ENCODE peak calls at places on chromosomes 1 and 21, in eight cellular contexts. K, V, Q, B, N, P, F and I are unnamed samples.

GRCh38 chr21:44402323-44403105 is 49.1 kb downstream of the TRPM2 start:
- DNase-seq in Q (peak; percentile 21), K (no peak), F (no peak), P (no peak), V (no peak), N (no peak), B (no peak), I (no peak)

GRCh38 chr1:101312192-101312591 is 75.4 kb downstream of the S1PR1 start:
- DNase-seq in B (no peak), V (no peak), Q (no peak), N (no peak), K (no peak), F (no peak), P (no peak), I (no peak)

GRCh38 chr1:94327001-94327685 is 89.8 kb upstream of the ARHGAP29 start:
- DNase-seq in Q (no peak), K (peak; percentile 41), V (peak; percentile 76), B (peak; percentile 84), F (no peak), N (no peak), P (no peak), I (no peak)

GRCh38 chr1:207414606-207415108 is 39.5 kb upstream of the CR2 start:
- DNase-seq in K (no peak), N (peak; percentile 93), V (no peak), B (no peak), P (no peak), Q (no peak), F (no peak), I (no peak)

GRCh38 chr21:44403106-44404020 is 49.9 kb downstream of the TRPM2 start:
- DNase-seq in F (no peak), K (no peak), V (no peak), B (no peak), Q (peak; percentile 12), N (no peak), P (no peak), I (no peak)

GRCh38 chr1:41615981-41616380 is 131.5 kb upstream of the EDN2 start:
- DNase-seq in B (no peak), N (no peak), V (peak; percentile 19), F (no peak), P (no peak), Q (no peak), K (no peak), I (no peak)

GRCh38 chr1:66777846-66778245 is 23.2 kb downstream of the INSL5 start:
- DNase-seq in B (no peak), P (no peak), Q (no peak), N (no peak), V (no peak), F (no peak), K (no peak), I (no peak)

GRCh38 chr21:14533555-14534400 is 12.3 kb downstream of the SAMSN1 start:
- DNase-seq in B (peak; percentile 67), Q (no peak), V (no peak), F (no peak), P (peak; percentile 26), N (peak; percentile 56), K (no peak), I (no peak)

GRCh38 chr1:207988326-207989005 is 77.5 kb upstream of the CD34 start:
- DNase-seq in Q (no peak), N (no peak), K (no peak), P (no peak), F (no peak), B (no peak), V (no peak), I (no peak)

GRCh38 chr1:196372896-196373536 is 235.2 kb downstream of the KCNT2 start:
- DNase-seq in F (peak; percentile 27), B (peak; percentile 34), V (no peak), P (peak; percentile 38), N (no peak), K (peak; percentile 47), Q (peak; percentile 3), I (peak; percentile 41)

GRCh38 chr1:116128669-116129068 is 17.5 kb downstream of the MAB21L3 start:
- DNase-seq in P (no peak), V (no peak), F (no peak), K (no peak), N (no peak), Q (no peak), B (no peak), I (no peak)

DNA sequence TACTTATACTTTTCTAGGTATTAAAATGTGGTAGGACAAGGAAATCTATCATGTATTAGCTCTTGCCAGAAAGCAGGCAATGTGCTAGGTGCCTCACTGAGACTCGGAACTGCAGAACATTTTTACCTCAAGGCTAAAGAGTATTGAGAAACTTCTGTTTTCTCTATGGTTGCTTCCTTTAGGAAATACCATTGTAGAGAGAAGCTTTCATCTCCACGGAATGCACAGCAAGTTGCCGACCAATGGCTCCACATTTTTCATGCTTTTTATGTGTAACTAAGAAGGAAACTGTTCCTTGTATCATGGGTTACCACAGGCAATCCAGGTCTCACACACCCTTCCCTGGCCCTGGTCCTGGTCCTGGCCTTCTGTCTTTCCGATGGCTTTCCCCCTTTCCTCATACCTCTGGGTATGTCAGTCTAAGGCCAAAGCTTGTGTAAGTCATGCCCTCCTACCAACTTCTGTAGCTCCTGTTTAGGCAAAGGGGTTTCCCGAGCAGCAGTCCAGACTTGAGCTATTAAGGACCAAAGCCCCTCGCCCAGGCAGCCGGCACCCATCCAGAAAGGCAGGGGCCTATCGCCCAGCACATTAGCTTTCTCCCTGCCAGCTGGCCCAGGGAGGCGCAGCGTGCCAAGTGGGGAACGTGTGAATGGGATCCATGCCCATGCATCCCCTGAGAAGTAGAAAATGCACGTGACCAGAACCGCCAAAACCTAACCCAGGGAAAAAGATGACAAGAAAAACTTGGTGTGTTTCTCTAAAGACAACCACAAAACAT is 225.0 kb downstream of the PBX1 start:
- DNase-seq in Q (no peak), K (no peak), V (no peak), B (no peak), P (no peak), N (no peak), F (no peak), I (no peak)
- TF ChIP-seq RAD21 in Q (no peak), K (no peak), V (no peak), B (no peak), P (no peak), N (no peak), F (no peak), I (no peak)

GRCh38 chr1:234756857-234757256 is 146.9 kb upstream of the IRF2BP2 start:
- DNase-seq in Q (no peak), K (no peak), P (no peak), V (no peak), N (no peak), F (no peak), B (no peak), I (no peak)

GRCh38 chr1:234763361-234763760 is 153.4 kb upstream of the IRF2BP2 start:
- DNase-seq in P (no peak), N (no peak), Q (no peak), V (no peak), F (no peak), K (no peak), B (no peak), I (no peak)

GRCh38 chr1:234759888-234760287 is 149.9 kb upstream of the IRF2BP2 start:
- DNase-seq in K (no peak), F (no peak), Q (no peak), V (no peak), P (no peak), B (no peak), N (no peak), I (no peak)

GRCh38 chr1:234758851-234759250 is 148.9 kb upstream of the IRF2BP2 start:
- DNase-seq in B (no peak), Q (no peak), P (no peak), V (no peak), F (no peak), K (peak; percentile 69), N (no peak), I (no peak)

GRCh38 chr1:234760303-234760723 is 150.3 kb upstream of the IRF2BP2 start:
- DNase-seq in B (no peak), F (peak; percentile 58), P (no peak), Q (no peak), N (no peak), V (no peak), K (no peak), I (no peak)
- TF ChIP-seq RAD21 in B (no peak), F (no peak), P (no peak), Q (no peak), N (no peak), V (peak; percentile 23), K (no peak), I (no peak)

DNA sequence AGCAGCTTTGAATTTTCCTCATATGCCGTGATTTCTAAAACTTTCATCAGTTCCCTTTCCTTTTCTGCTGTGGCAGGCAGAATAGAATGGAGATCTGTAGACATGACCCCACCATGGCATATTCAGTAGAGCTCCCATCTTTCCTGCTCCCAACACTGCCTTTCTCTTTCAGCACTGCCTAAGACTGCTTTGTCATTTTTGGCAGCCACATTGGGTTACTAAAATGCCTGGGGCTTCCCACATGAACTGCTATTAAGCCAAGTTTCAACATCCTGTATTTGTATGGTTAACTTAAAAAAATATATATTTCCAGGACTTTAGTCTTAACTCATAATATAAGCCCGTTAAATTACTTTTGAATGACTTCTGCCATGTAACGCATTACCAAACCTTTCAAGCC is 60.9 kb downstream of the TBX19 start:
- DNase-seq in Q (no peak), V (no peak), B (no peak), F (no peak), K (peak; percentile 50), N (no peak), P (no peak), I (no peak)
- TF ChIP-seq RAD21 in Q (no peak), V (no peak), B (no peak), F (no peak), K (no peak), N (no peak), P (no peak), I (no peak)

DNA sequence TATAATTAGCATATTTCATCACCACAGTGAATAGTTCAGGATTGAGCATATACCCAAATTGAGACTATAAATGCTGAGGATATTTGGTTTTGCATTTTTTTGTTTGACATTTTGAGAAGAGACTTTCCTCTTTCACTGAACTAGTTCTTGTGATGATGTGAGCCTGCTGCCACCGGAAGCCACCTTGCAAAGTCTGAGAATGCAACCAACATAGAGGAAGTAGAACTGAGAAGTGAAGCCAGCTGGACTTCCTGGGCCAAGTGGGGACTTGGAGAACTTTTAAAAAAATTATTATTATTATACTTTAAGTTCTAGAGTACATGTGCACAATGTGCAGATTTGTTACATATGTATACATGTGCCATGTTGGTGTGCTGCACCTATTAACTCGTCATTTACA is 102.3 kb downstream of the RPE65 start:
- DNase-seq in P (no peak), B (no peak), Q (no peak), F (no peak), V (no peak), K (no peak), N (peak; percentile 35), I (no peak)
- TF ChIP-seq RAD21 in P (no peak), B (no peak), Q (no peak), F (no peak), V (no peak), K (no peak), N (no peak), I (no peak)

DNA sequence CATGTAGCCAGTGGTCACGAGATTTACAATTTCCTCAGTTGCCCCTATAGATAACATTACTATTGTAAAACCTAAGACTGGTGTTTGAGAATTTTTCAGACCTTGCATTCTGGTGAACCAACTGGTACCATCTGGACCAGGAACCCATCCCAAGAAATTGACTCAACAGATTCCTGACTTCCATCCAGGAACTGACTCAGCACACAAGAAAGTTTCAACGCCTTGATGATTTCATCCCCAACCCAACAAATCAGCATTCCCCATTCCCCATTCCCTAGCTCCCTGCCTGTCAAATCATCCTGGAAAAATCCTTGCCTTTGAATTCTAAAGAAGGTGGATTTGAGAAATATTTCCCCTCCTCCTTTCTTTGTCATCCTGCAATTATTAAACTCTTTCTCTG is 529.8 kb upstream of the PRMT6 start:
- DNase-seq in N (no peak), K (peak; percentile 46), F (no peak), V (no peak), Q (no peak), B (no peak), P (no peak), I (no peak)
- TF ChIP-seq RAD21 in N (no peak), K (no peak), F (no peak), V (no peak), Q (no peak), B (no peak), P (no peak), I (no peak)